ENCODE peak calls at places on chromosomes 4 and X, in seven cellular contexts. Z is astrocyte of the spinal cord; N is heart left ventricle; R is CD8-positive, alpha-beta T cell; C is ovary; X is Peyer's patch; S is HCT116. V is an unnamed sample.

GRCh38 chr4:151768835-151769234 is 8.0 kb upstream of the GATB start:
- DNase-seq in R (no peak), X (no peak), Z (no peak), S (no peak), C (no peak), N (no peak), V (no peak)

GRCh38 chr4:105710012-105710600 is 1.5 kb downstream of the GSTCD start:
- DNase-seq in X (no peak), C (no peak), S (no peak), R (no peak), Z (no peak), N (no peak), V (no peak)

GRCh38 chrX:121221321-121221977 is 174.0 kb downstream of the GLUD2 start:
- DNase-seq in S (no peak), N (no peak), C (no peak), R (no peak), X (no peak), Z (no peak), V (no peak)

GRCh38 chr4:150055467-150055866 is 22.8 kb upstream of the DCLK2 start:
- DNase-seq in X (no peak), Z (no peak), N (no peak), C (no peak), S (no peak), R (no peak), V (no peak)

GRCh38 chr4:141339966-141340365 is 119.3 kb downstream of the ZNF330 start:
- DNase-seq in Z (no peak), S (no peak), C (no peak), R (no peak), N (no peak), X (no peak), V (no peak)

GRCh38 chr4:158870282-158871049 is 101.6 kb downstream of the FNIP2 start:
- DNase-seq in N (no peak), X (no peak), S (no peak), R (no peak), C (no peak), Z (no peak), V (no peak)

GRCh38 chr4:139599594-139600374 is 43.8 kb upstream of the SETD7 start:
- DNase-seq in X (no peak), Z (peak; percentile 58), C (no peak), R (no peak), S (no peak), N (no peak), V (no peak)

GRCh38 chrX:40550069-40550468 is 30.7 kb upstream of the ATP6AP2 start:
- DNase-seq in R (no peak), Z (no peak), N (no peak), S (no peak), X (no peak), C (no peak), V (no peak)

GRCh38 chr4:123452585-123452984 is 56.0 kb downstream of the SPRY1 start:
- DNase-seq in S (no peak), C (no peak), X (no peak), Z (peak; percentile 73), R (no peak), N (no peak), V (no peak)

GRCh38 chrX:24876782-24877315 is 138.9 kb downstream of the ARX start:
- DNase-seq in C (no peak), R (no peak), S (no peak), X (no peak), N (no peak), Z (no peak), V (no peak)

GRCh38 chr4:174867893-174868292 is 38.8 kb upstream of the GLRA3 start:
- DNase-seq in X (no peak), C (no peak), S (no peak), N (no peak), Z (no peak), R (no peak), V (no peak)

GRCh38 chr4:182240161-182241130 is 2.8 kb upstream of the TENM3 start:
- DNase-seq in R (no peak), X (no peak), N (no peak), S (no peak), Z (peak; percentile 69), C (no peak), V (no peak)

GRCh38 chr4:15971068-15971801 is 8.3 kb upstream of the FGFBP2 start:
- DNase-seq in X (no peak), N (no peak), S (no peak), Z (no peak), R (no peak), C (no peak), V (no peak)

GRCh38 chr4:76233967-76234678 is 17.4 kb upstream of the FAM47E start:
- DNase-seq in S (peak; percentile 68), Z (no peak), N (no peak), X (no peak), C (no peak), R (no peak), V (no peak)

GRCh38 chrX:8404443-8404842 is 60.2 kb upstream of the VCX3B start:
- DNase-seq in X (no peak), S (no peak), N (peak; percentile 4), R (no peak), C (no peak), Z (peak; percentile 38), V (peak; percentile 20)

GRCh38 chrX:101028562-101028961 is 23.3 kb downstream of the TRMT2B start:
- DNase-seq in S (no peak), C (no peak), Z (no peak), R (no peak), N (no peak), X (no peak), V (no peak)

GRCh38 chr4:107151173-107151572 is 115.1 kb upstream of the DKK2 start:
- DNase-seq in S (no peak), R (no peak), N (no peak), C (no peak), X (no peak), Z (no peak), V (no peak)

DNA sequence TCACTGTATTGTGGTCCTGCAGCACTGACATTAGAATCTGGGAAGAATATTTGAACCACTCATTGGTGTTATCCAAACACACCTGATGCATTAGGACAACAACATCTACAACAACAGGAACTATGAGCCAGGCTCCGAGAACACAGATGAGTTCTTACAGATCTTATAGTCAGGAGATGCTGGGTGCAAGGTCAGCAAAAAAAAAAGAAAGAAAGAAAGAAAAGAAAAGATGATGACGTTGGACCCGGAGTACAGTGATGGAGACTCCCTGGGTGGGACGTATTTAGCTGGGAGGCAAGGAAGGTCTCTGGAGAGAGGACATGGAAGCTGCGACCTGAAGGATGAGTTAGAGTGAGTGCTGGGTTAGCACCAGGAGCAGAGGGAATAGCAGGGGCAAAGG is 17.8 kb upstream of the MAN2B2 start:
- DNase-seq in Z (no peak), C (no peak), X (no peak), R (no peak), N (no peak), S (no peak), V (no peak)
- H3K4me3 ChIP-seq in Z (no peak overlapping the region), C (no peak overlapping the region), X (no peak overlapping the region), R (no peak overlapping the region), N (no peak overlapping the region), S (no peak overlapping the region), V (no peak overlapping the region)

GRCh38 chrX:70480660-70481018 is 36.0 kb downstream of the DLG3 start:
- DNase-seq in C (no peak), N (peak; percentile 46), R (no peak), Z (no peak), S (no peak), X (no peak), V (no peak)

GRCh38 chrX:70477734-70478075 is 33.1 kb downstream of the DLG3 start:
- DNase-seq in C (no peak), N (no peak), Z (no peak), X (no peak), S (no peak), R (no peak), V (no peak)

GRCh38 chrX:70479970-70480659 is 35.5 kb downstream of the DLG3 start:
- DNase-seq in R (no peak), X (peak; percentile 53), Z (no peak), S (no peak), N (peak; percentile 6), C (peak; percentile 29), V (no peak)

GRCh38 chrX:70478521-70478920 is 33.9 kb downstream of the DLG3 start:
- DNase-seq in X (no peak), R (no peak), Z (no peak), N (no peak), S (no peak), C (no peak), V (no peak)

GRCh38 chrX:70479197-70479969 is 34.7 kb downstream of the DLG3 start:
- DNase-seq in N (no peak), R (no peak), Z (peak; percentile 83), S (no peak), X (no peak), C (no peak), V (no peak)
- H3K4me3 ChIP-seq in N (no peak overlapping the region), R (no peak overlapping the region), Z (no peak overlapping the region), S (no peak overlapping the region), X (peak overlapping the region; percentile 34), C (no peak overlapping the region), V (no peak overlapping the region)

GRCh38 chrX:130110379-130111219 is at the start of gene ELF4:
- DNase-seq in N (peak; percentile 41), S (no peak), R (peak; percentile 40), X (peak; percentile 80), C (peak; percentile 60), Z (peak; percentile 43), V (no peak)
- H3K4me3 ChIP-seq in N (peak within 1 kb of the TSS; percentile 70), S (peak within 1 kb of the TSS; percentile 57), R (peak within 1 kb of the TSS; percentile 54), X (peak within 1 kb of the TSS; percentile 93), C (peak within 1 kb of the TSS; percentile 52), Z (peak within 1 kb of the TSS; percentile 60), V (peak within 1 kb of the TSS; percentile 90)

GRCh38 chr4:60326735-60327134 is 873.4 kb upstream of the ADGRL3 start:
- DNase-seq in Z (no peak), N (no peak), C (no peak), S (no peak), X (no peak), R (no peak), V (no peak)
- H3K4me3 ChIP-seq in Z (no peak overlapping the region), N (no peak overlapping the region), C (no peak overlapping the region), S (no peak overlapping the region), X (no peak overlapping the region), R (no peak overlapping the region), V (no peak overlapping the region)